ENCODE peak calls at places on chromosomes 13 and 19, in seven cellular contexts. Q is NCI-H774, R is SK-N-DZ, H is dermis microvascular lymphatic vessel endothelial cell, K is KG1, T is Right ventricle myocardium superior, P is posterior cingulate gyrus. W is an unnamed sample.

GRCh38 chr13:114095486-114095885 is 36.9 kb downstream of the RASA3 start:
- DNase-seq in Q (no peak), R (no peak), H (no peak), K (no peak), T (no peak), P (peak), W (no peak)

GRCh38 chr19:41994521-41994971 is 516 bp upstream of the ATP1A3 start:
- DNase-seq in Q (no peak), R (peak), H (no peak), K (no peak), T (no peak), P (peak), W (no peak)

GRCh38 chr19:22545751-22546150 is 88.4 kb upstream of the ZNF492 start:
- DNase-seq in Q (no peak), R (peak), H (no peak), K (peak), T (no peak), P (peak), W (no peak)

GRCh38 chr13:59570204-59570603 is 593.5 kb downstream of the DIAPH3 start:
- DNase-seq in Q (no peak), R (no peak), H (no peak), K (no peak), T (no peak), P (no peak), W (no peak)

GRCh38 chr13:108902557-108903155 is 273.2 kb downstream of the MYO16 start:
- DNase-seq in Q (no peak), R (no peak), H (no peak), K (no peak), T (no peak), P (no peak), W (no peak)

GRCh38 chr13:34031629-34032028 is 213.7 kb downstream of the RFC3 start:
- DNase-seq in Q (no peak), R (no peak), H (no peak), K (no peak), T (no peak), P (no peak), W (no peak)

GRCh38 chr19:47227347-47228167 is 3.4 kb downstream of the BBC3 start:
- DNase-seq in Q (peak), R (peak), H (no peak), K (no peak), T (peak), P (peak), W (no peak)

GRCh38 chr13:110251227-110251791 is 55.6 kb downstream of the COL4A1 start:
- DNase-seq in Q (no peak), R (no peak), H (no peak), K (no peak), T (no peak), P (no peak), W (no peak)

GRCh38 chr19:7545904-7546303 is 10.4 kb downstream of the PNPLA6 start:
- DNase-seq in Q (no peak), R (no peak), H (no peak), K (no peak), T (no peak), P (no peak), W (no peak)

GRCh38 chr13:29676941-29677452 is 81.5 kb upstream of the SLC7A1 start:
- DNase-seq in Q (no peak), R (no peak), H (no peak), K (no peak), T (no peak), P (no peak), W (no peak)

GRCh38 chr13:25347156-25347555 is 24.6 kb upstream of the ATP8A2 start:
- DNase-seq in Q (no peak), R (no peak), H (no peak), K (no peak), T (no peak), P (no peak), W (no peak)

GRCh38 chr19:49359851-49360845 is 2.1 kb downstream of the TEAD2 start:
- DNase-seq in Q (no peak), R (no peak), H (no peak), K (no peak), T (no peak), P (peak), W (no peak)

GRCh38 chr13:42524487-42525034 is 49.4 kb upstream of the TNFSF11 start:
- DNase-seq in Q (no peak), R (no peak), H (no peak), K (no peak), T (no peak), P (no peak), W (no peak)

GRCh38 chr19:41412953-41413352 is 14.2 kb downstream of the B3GNT8 start:
- DNase-seq in Q (no peak), R (no peak), H (no peak), K (no peak), T (no peak), P (no peak), W (no peak)

GRCh38 chr13:24688901-24689300 is 8.7 kb downstream of the ATP12A start:
- DNase-seq in Q (no peak), R (no peak), H (no peak), K (no peak), T (no peak), P (peak), W (no peak)

GRCh38 chr19:38708413-38709024 is 35.8 kb downstream of the CAPN12 start:
- DNase-seq in Q (no peak), R (no peak), H (no peak), K (no peak), T (no peak), P (no peak), W (no peak)

GRCh38 chr19:1837625-1838105 is 10.6 kb downstream of the REXO1 start:
- DNase-seq in Q (no peak), R (peak), H (peak), K (no peak), T (no peak), P (no peak), W (no peak)

GRCh38 chr13:53010374-53011105 is 18.1 kb upstream of the OLFM4 start:
- DNase-seq in Q (no peak), R (no peak), H (no peak), K (no peak), T (no peak), P (no peak), W (peak)

GRCh38 chr19:52567921-52568320 is 2.2 kb upstream of the ZNF701 start:
- DNase-seq in Q (no peak), R (no peak), H (no peak), K (no peak), T (no peak), P (no peak), W (no peak)

GRCh38 chr19:10408511-10409291 is 5.4 kb upstream of the CDC37 start:
- DNase-seq in Q (no peak), R (no peak), H (no peak), K (peak), T (peak), P (peak), W (no peak)

GRCh38 chr19:14091885-14092462 is 1.4 kb upstream of the SAMD1 start:
- DNase-seq in Q (no peak), R (no peak), H (no peak), K (no peak), T (peak), P (no peak), W (no peak)

GRCh38 chr19:41702208-41702651 is 6.2 kb upstream of the CEACAM5 start:
- DNase-seq in Q (no peak), R (no peak), H (no peak), K (no peak), T (no peak), P (peak), W (no peak)

GRCh38 chr19:47107953-47108746 is 5.4 kb downstream of the ZC3H4 start:
- DNase-seq in Q (no peak), R (no peak), H (no peak), K (peak), T (no peak), P (peak), W (no peak)

GRCh38 chr13:85137516-85137915 is 661.7 kb downstream of the SLITRK6 start:
- DNase-seq in Q (no peak), R (no peak), H (no peak), K (no peak), T (no peak), P (no peak), W (no peak)

GRCh38 chr19:58346961-58347929 is 6.0 kb downstream of the A1BG start:
- DNase-seq in Q (peak), R (peak), H (no peak), K (peak), T (peak), P (peak), W (peak)

GRCh38 chr13:73355134-73355533 is 296.3 kb downstream of the KLF5 start:
- DNase-seq in Q (no peak), R (no peak), H (no peak), K (no peak), T (no peak), P (no peak), W (peak)

GRCh38 chr19:38135150-38135998 is 88.6 kb downstream of the DPF1 start:
- DNase-seq in Q (no peak), R (no peak), H (no peak), K (no peak), T (no peak), P (no peak), W (no peak)

GRCh38 chr13:32211788-32212187 is 103.4 kb downstream of the ZAR1L start:
- DNase-seq in Q (no peak), R (no peak), H (no peak), K (no peak), T (no peak), P (no peak), W (no peak)

W was measured in LNCaP clone FGC.